ENCODE peak calls at places on chromosomes 2 and 18, in six cellular contexts. U is upper lobe of left lung, M is LNCaP clone FGC, H is OCI-LY7, G is foreskin fibroblast, C is psoas muscle. I is an unnamed sample.
A peak's percentile ranks its signal among the peaks of the same experiment; 100 is the strongest.

GRCh38 chr2:85799215-85799956 is 45.6 kb downstream of the ATOH8 start:
- DNase-seq in M (no peak), H (no peak), C (no peak), G (no peak), U (peak; percentile 72), I (no peak)

GRCh38 chr2:226661789-226662545 is 137.7 kb downstream of the IRS1 start:
- DNase-seq in H (no peak), G (peak; percentile 90), U (no peak), C (peak; percentile 52), M (no peak), I (peak; percentile 64)

GRCh38 chr2:39942970-39943369 is 163.9 kb upstream of the THUMPD2 start:
- DNase-seq in H (no peak), C (no peak), U (no peak), M (no peak), G (peak; percentile 38), I (peak; percentile 46)

GRCh38 chr2:203673933-203674332 is 32.5 kb upstream of the CD28 start:
- DNase-seq in H (peak; percentile 77), C (no peak), U (no peak), M (no peak), G (peak; percentile 74), I (no peak)

GRCh38 chr18:12393998-12394397 is 13.7 kb upstream of the PRELID3A start:
- DNase-seq in G (no peak), U (no peak), M (no peak), H (no peak), C (no peak), I (no peak)

GRCh38 chr2:42794271-42795046 is 2.1 kb upstream of the HAAO start:
- DNase-seq in M (no peak), G (peak; percentile 18), C (no peak), H (no peak), U (no peak), I (no peak)

GRCh38 chr2:12712871-12713270 is 3.9 kb upstream of the TRIB2 start:
- DNase-seq in M (no peak), G (no peak), H (no peak), C (no peak), U (no peak), I (no peak)

GRCh38 chr2:210606001-210606400 is 49.6 kb downstream of the CPS1 start:
- DNase-seq in U (no peak), H (no peak), G (no peak), M (no peak), C (no peak), I (no peak)

GRCh38 chr2:88874063-88874657 is 182.7 kb downstream of the RPIA start:
- DNase-seq in H (peak; percentile 72), U (no peak), C (no peak), M (peak; percentile 28), G (peak; percentile 35), I (peak; percentile 11)

GRCh38 chr18:78875268-78875997 is 104.2 kb upstream of the SALL3 start:
- DNase-seq in C (no peak), G (no peak), M (no peak), U (no peak), H (peak; percentile 21), I (no peak)

GRCh38 chr18:72375628-72376027 is 168.5 kb downstream of the CBLN2 start:
- DNase-seq in U (peak; percentile 5), H (no peak), M (no peak), C (no peak), G (peak; percentile 0), I (peak; percentile 8)

GRCh38 chr2:241073166-241074064 is 28.7 kb downstream of the MTERF4 start:
- DNase-seq in H (no peak), U (peak; percentile 78), C (no peak), M (no peak), G (no peak), I (no peak)

GRCh38 chr18:58694221-58694620 is 23.0 kb downstream of the MALT1 start:
- DNase-seq in H (no peak), U (no peak), C (no peak), M (no peak), G (no peak), I (no peak)

GRCh38 chr2:68388772-68389171 is 23.7 kb downstream of the PLEK start:
- DNase-seq in C (no peak), H (no peak), G (no peak), U (no peak), M (no peak), I (no peak)
- H3K4me3 ChIP-seq in C (no peak overlapping the region), H (peak overlapping the region; percentile 63), G (no peak overlapping the region), U (no peak overlapping the region), M (no peak overlapping the region), I (no peak overlapping the region)

DNA sequence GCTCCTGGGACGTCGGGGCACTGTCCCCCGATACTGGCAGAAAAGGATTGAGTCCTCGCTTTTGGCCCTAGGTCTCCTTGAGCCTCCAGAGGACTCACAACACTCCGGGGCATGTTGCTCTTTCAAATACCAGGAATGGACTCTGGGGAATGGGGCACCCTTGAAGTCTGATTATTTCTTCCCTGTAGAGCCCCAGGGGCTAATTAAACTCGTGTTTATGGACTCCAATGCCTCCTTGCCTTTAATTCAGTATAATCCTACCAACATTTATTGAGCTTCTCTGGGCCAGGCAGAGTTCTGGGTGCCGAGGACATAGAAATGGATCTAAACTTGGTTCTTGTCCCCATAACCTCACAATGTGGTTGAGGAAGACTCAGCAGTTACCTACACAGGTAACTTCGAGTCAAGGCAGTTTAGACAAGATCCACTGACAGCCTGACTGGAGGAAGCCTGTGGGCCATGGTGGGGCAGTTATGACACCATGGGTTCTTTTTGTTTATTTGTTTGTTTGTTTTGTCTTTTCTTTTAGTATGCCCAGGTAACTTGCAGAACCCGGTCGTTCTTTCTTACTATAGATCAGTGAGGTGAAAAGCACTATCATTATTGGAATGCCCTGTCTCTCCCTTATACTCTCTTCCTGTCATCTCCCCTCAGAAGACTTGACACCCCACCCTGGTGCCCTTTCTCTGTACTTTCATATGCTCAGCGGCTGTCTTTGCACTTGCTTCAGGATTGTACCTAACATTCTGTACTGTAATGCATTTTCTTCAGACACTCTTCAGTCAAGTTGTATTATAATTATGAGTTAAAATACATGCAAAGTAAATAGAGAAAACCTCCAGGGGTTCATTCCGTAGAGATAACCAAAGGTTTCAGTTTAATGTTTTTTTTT is 3.2 kb downstream of the CFLAR start:
- DNase-seq in U (no peak), G (no peak), M (no peak), C (no peak), H (peak; percentile 67), I (no peak)
- TF ChIP-seq CTCF in U (no peak), G (no peak), M (no peak), C (no peak), H (no peak), I (no peak)

GRCh38 chr2:127024769-127025356 is 82.1 kb downstream of the BIN1 start:
- DNase-seq in G (no peak), M (no peak), U (peak; percentile 62), C (no peak), H (no peak), I (no peak)
- H3K4me3 ChIP-seq in G (peak overlapping the region; percentile 70), M (no peak overlapping the region), U (peak overlapping the region; percentile 51), C (peak overlapping the region; percentile 54), H (no peak overlapping the region), I (peak overlapping the region; percentile 54)

GRCh38 chr2:236305964-236306605 is 41.9 kb upstream of the ASB18 start:
- DNase-seq in C (no peak), G (no peak), U (no peak), M (no peak), H (no peak), I (no peak)

GRCh38 chr2:236308855-236309668 is 44.9 kb upstream of the ASB18 start:
- DNase-seq in M (no peak), G (no peak), H (no peak), C (no peak), U (peak; percentile 50), I (no peak)

GRCh38 chr2:236306825-236307540 is 42.8 kb upstream of the ASB18 start:
- DNase-seq in C (no peak), H (no peak), G (no peak), M (no peak), U (no peak), I (no peak)

GRCh38 chr2:236311286-236311685 is 47.1 kb upstream of the ASB18 start:
- DNase-seq in G (no peak), U (no peak), M (no peak), C (no peak), H (no peak), I (no peak)

DNA sequence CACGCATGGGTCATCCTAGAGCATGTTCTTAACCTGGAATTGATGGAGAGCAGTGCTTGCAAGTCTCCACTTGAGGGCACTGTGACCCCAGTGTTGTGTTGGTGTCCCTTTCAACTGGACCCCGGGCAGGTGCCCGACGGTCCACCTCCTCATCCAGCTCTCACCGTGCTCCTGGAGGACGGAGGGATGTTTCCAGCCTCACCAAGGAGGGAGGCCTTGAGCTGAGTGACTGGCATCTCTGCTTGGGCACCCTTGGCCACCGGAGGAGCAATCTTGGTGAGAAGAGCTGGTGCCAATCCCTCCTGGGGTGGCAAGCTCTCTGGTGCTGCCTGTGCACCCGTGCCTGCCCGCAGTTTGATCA is 45.4 kb upstream of the ASB18 start:
- DNase-seq in M (no peak), U (no peak), G (no peak), C (no peak), H (peak; percentile 16), I (no peak)
- TF ChIP-seq CTCF in M (peak; percentile 75), U (no peak), G (peak; percentile 19), C (peak; percentile 44), H (peak; percentile 75), I (peak; percentile 40)

GRCh38 chr2:208265371-208265806 is 666 bp upstream of the PIKFYVE start:
- DNase-seq in H (peak; percentile 82), M (no peak), C (no peak), G (no peak), U (no peak), I (no peak)
- H3K4me3 ChIP-seq in H (peak overlapping the region; percentile 74), M (peak overlapping the region; percentile 88), C (peak overlapping the region; percentile 88), G (peak overlapping the region; percentile 91), U (peak overlapping the region; percentile 74), I (peak overlapping the region; percentile 74)

GRCh38 chr2:219252084-219252483 is 959 bp upstream of the TUBA4B start:
- DNase-seq in G (no peak), M (no peak), U (no peak), H (peak; percentile 27), C (no peak), I (no peak)
- TF ChIP-seq CTCF in G (no peak), M (no peak), U (no peak), H (peak; percentile 22), C (no peak), I (no peak)